ENCODE peak calls at places on chromosomes 2 and 18, in ten cellular contexts. B, F, I, H, R, Y, E, O, W and J are unnamed samples.

GRCh38 chr18:35143615-35144596 is 96.9 kb upstream of the ZNF397 start:
- DNase-seq in H (peak), F (no peak), B (peak), W (peak), Y (peak), R (peak), O (peak), E (peak), I (peak), J (peak)

GRCh38 chr2:75310915-75311314 is 111.6 kb upstream of the TACR1 start:
- DNase-seq in I (no peak), F (no peak), E (no peak), H (no peak), W (no peak), R (no peak), B (no peak), O (no peak), Y (no peak), J (no peak)

GRCh38 chr2:30894498-30895119 is 87.4 kb upstream of the CAPN13 start:
- DNase-seq in O (no peak), W (no peak), B (no peak), E (no peak), Y (no peak), I (no peak), H (no peak), F (no peak), R (no peak), J (no peak)

GRCh38 chr2:120879401-120880295 is 144.0 kb downstream of the GLI2 start:
- DNase-seq in W (no peak), Y (peak), E (no peak), F (peak), O (no peak), I (peak), R (no peak), H (no peak), B (no peak), J (peak)

GRCh38 chr2:54588244-54588899 is 132.2 kb downstream of the SPTBN1 start:
- DNase-seq in O (no peak), H (no peak), B (no peak), W (no peak), F (no peak), E (no peak), Y (no peak), I (no peak), R (no peak), J (peak)

GRCh38 chr2:146821836-146822316 is 1023.0 kb upstream of the ACVR2A start:
- DNase-seq in H (no peak), B (no peak), F (no peak), W (no peak), R (peak), I (no peak), Y (no peak), E (no peak), O (no peak), J (no peak)

GRCh38 chr2:229226372-229226771 is 44.7 kb downstream of the PID1 start:
- DNase-seq in W (no peak), H (no peak), F (no peak), B (no peak), O (no peak), E (no peak), I (no peak), Y (no peak), R (peak), J (no peak)

GRCh38 chr2:223166215-223166493 is 114.2 kb downstream of the KCNE4 start:
- DNase-seq in I (no peak), Y (no peak), W (no peak), F (peak), E (no peak), R (no peak), O (no peak), B (no peak), H (no peak), J (no peak)

GRCh38 chr2:158841839-158842238 is 46.7 kb downstream of the DAPL1 start:
- DNase-seq in E (no peak), Y (no peak), O (no peak), F (no peak), I (no peak), H (no peak), R (peak), B (no peak), W (no peak), J (no peak)

GRCh38 chr2:62733546-62733945 is 28.0 kb downstream of the EHBP1 start:
- DNase-seq in W (no peak), Y (no peak), I (no peak), R (no peak), E (no peak), O (no peak), H (no peak), F (no peak), B (no peak), J (no peak)

GRCh38 chr2:150486539-150487484 is 655 bp downstream of the RND3 start:
- DNase-seq in R (peak), F (peak), B (no peak), Y (peak), O (peak), W (peak), E (no peak), H (peak), I (peak), J (peak)

GRCh38 chr2:58620127-58620526 is 379.0 kb upstream of the FANCL start:
- DNase-seq in F (no peak), E (no peak), Y (no peak), W (no peak), H (no peak), R (peak), B (no peak), O (no peak), I (no peak), J (no peak)

GRCh38 chr2:226426292-226426736 is 373.3 kb downstream of the IRS1 start:
- DNase-seq in F (no peak), O (no peak), I (no peak), E (no peak), H (no peak), R (peak), Y (no peak), B (peak), W (no peak), J (no peak)

GRCh38 chr2:54473876-54474275 is 17.7 kb downstream of the SPTBN1 start:
- DNase-seq in H (no peak), O (no peak), I (no peak), B (no peak), W (no peak), R (no peak), E (no peak), Y (no peak), F (no peak), J (no peak)

GRCh38 chr18:63152791-63153190 is 166.8 kb downstream of the BCL2 start:
- DNase-seq in O (no peak), I (no peak), B (no peak), H (no peak), Y (no peak), R (no peak), W (no peak), E (no peak), F (no peak), J (no peak)

GRCh38 chr2:47056875-47057731 is 98.0 kb downstream of the STPG4 start:
- DNase-seq in E (no peak), H (peak), B (no peak), O (no peak), Y (no peak), R (peak), F (no peak), W (no peak), I (no peak), J (peak)

GRCh38 chr2:211351998-211352397 is 795.6 kb downstream of the CPS1 start:
- DNase-seq in B (no peak), H (no peak), W (no peak), I (peak), O (peak), Y (no peak), F (no peak), E (no peak), R (no peak), J (peak)

GRCh38 chr2:46446871-46447568 is 32.3 kb upstream of the TMEM247 start:
- DNase-seq in F (no peak), R (peak), H (no peak), E (no peak), O (no peak), B (no peak), I (no peak), W (no peak), Y (no peak), J (no peak)

GRCh38 chr2:121002597-121002996 is 266.9 kb downstream of the GLI2 start:
- DNase-seq in B (no peak), I (no peak), F (no peak), R (no peak), H (no peak), W (no peak), E (no peak), O (no peak), Y (no peak), J (no peak)

GRCh38 chr2:153588408-153588807 is 109.8 kb upstream of the RPRM start:
- DNase-seq in E (no peak), R (no peak), B (no peak), I (no peak), O (no peak), Y (no peak), H (no peak), W (no peak), F (no peak), J (no peak)

GRCh38 chr2:71791501-71792135 is 338.3 kb downstream of the DYSF start:
- DNase-seq in O (no peak), H (no peak), E (no peak), B (no peak), F (no peak), W (no peak), Y (no peak), R (no peak), I (no peak), J (no peak)

GRCh38 chr2:121151311-121152109 is 133.5 kb downstream of the TFCP2L1 start:
- DNase-seq in R (no peak), F (no peak), B (no peak), H (no peak), I (no peak), E (no peak), Y (no peak), O (no peak), W (no peak), J (no peak)

GRCh38 chr2:60844105-60844504 is 37.3 kb upstream of the REL start:
- DNase-seq in H (no peak), W (no peak), E (no peak), I (no peak), F (no peak), B (no peak), O (no peak), Y (no peak), R (no peak), J (no peak)

GRCh38 chr2:46303822-46304221 is 6.6 kb downstream of the EPAS1 start:
- DNase-seq in O (no peak), F (no peak), B (no peak), E (no peak), I (no peak), Y (no peak), W (no peak), H (no peak), R (no peak), J (no peak)

GRCh38 chr2:232230557-232230956 is 148.0 kb upstream of the ALPP start:
- DNase-seq in O (peak), W (peak), B (no peak), R (peak), H (no peak), E (no peak), F (no peak), Y (peak), I (no peak), J (peak)

GRCh38 chr18:22171263-22171838 is 2.0 kb downstream of the GATA6 start:
- DNase-seq in F (no peak), H (no peak), B (no peak), I (no peak), E (no peak), W (peak), Y (no peak), R (no peak), O (no peak), J (no peak)